ENCODE peak calls at places on chromosomes 1 and 21, in seven cellular contexts. W is ELR; M is NCI-H460; S is anterior cingulate cortex; X is mesendoderm; Y is naive thymus-derived CD4-positive, alpha-beta T cell; H is stimulated activated CD4-positive, alpha-beta T cell treated with anti-CD3 and anti-CD28 coated beads, Interleukin-2, amount 100 ng/mL, for 48 hours. Z is an unnamed sample.

GRCh38 chr1:224828691-224829090 is 100.8 kb upstream of the DNAH14 start:
- DNase-seq in X (no peak), Y (no peak), H (no peak), W (peak), M (no peak), S (no peak), Z (no peak)

GRCh38 chr1:20069932-20070331 is at the start of gene PLA2G5:
- DNase-seq in S (peak), H (no peak), M (no peak), X (peak), W (no peak), Y (no peak), Z (no peak)

GRCh38 chr1:17005365-17005740 is 6.4 kb downstream of the ATP13A2 start:
- DNase-seq in S (no peak), X (no peak), W (no peak), H (no peak), Y (no peak), M (no peak), Z (no peak)

GRCh38 chr21:44736291-44737004 is 25.1 kb upstream of the TSPEAR start:
- DNase-seq in M (peak), S (no peak), H (no peak), Y (no peak), X (no peak), W (no peak), Z (peak)

GRCh38 chr1:34591751-34592629 is 162.9 kb upstream of the GJB5 start:
- DNase-seq in M (no peak), H (no peak), X (no peak), Y (no peak), S (no peak), W (peak), Z (no peak)

GRCh38 chr1:77430966-77431735 is 149.3 kb downstream of the AK5 start:
- DNase-seq in H (no peak), X (peak), Y (peak), W (no peak), M (no peak), S (no peak), Z (no peak)

GRCh38 chr1:229843627-229844238 is 217.7 kb downstream of the URB2 start:
- DNase-seq in Y (no peak), W (peak), X (no peak), S (no peak), M (peak), H (no peak), Z (no peak)

GRCh38 chr1:77126309-77126708 is 92.9 kb downstream of the PIGK start:
- DNase-seq in M (peak), S (peak), X (peak), W (peak), Y (peak), H (no peak), Z (peak)

GRCh38 chr1:41608242-41608641 is 123.8 kb upstream of the EDN2 start:
- DNase-seq in W (no peak), Y (no peak), X (no peak), M (no peak), H (no peak), S (no peak), Z (no peak)

GRCh38 chr1:67053785-67054759 is at the start of gene SLC35D1:
- DNase-seq in S (peak), W (peak), M (no peak), Y (peak), H (peak), X (peak), Z (peak)

GRCh38 chr21:35461700-35462099 is 412.6 kb upstream of the RUNX1 start:
- DNase-seq in M (no peak), S (no peak), W (no peak), Y (no peak), X (no peak), H (no peak), Z (no peak)

GRCh38 chr1:27000817-27001460 is 7.4 kb downstream of the TRNP1 start:
- DNase-seq in H (no peak), M (no peak), W (peak), Y (no peak), S (no peak), X (peak), Z (no peak)

GRCh38 chr21:41552254-41552653 is 44.3 kb upstream of the TMPRSS2 start:
- DNase-seq in X (no peak), Y (no peak), M (no peak), H (no peak), S (no peak), W (no peak), Z (no peak)

GRCh38 chr1:30444850-30445249 is 278.5 kb downstream of the MATN1 start:
- DNase-seq in S (no peak), H (no peak), M (no peak), Y (no peak), W (no peak), X (no peak), Z (peak)

GRCh38 chr1:25183126-25183980 is 48.9 kb downstream of the SYF2 start:
- DNase-seq in S (no peak), M (no peak), X (no peak), H (no peak), W (no peak), Y (no peak), Z (no peak)

GRCh38 chr1:241837901-241838300 is 10.1 kb upstream of the EXO1 start:
- DNase-seq in Y (no peak), X (peak), W (peak), H (no peak), S (no peak), M (peak), Z (no peak)

GRCh38 chr21:33539612-33540011 is 2.3 kb downstream of the GART start:
- DNase-seq in Y (no peak), S (no peak), M (no peak), W (peak), X (no peak), H (no peak), Z (no peak)

GRCh38 chr1:65149391-65149729 is 1.4 kb downstream of the AK4 start:
- DNase-seq in S (no peak), W (peak), M (no peak), H (no peak), X (peak), Y (no peak), Z (no peak)

GRCh38 chr1:15170071-15170470 is 16.5 kb downstream of the TMEM51 start:
- DNase-seq in X (no peak), S (no peak), Y (no peak), H (no peak), M (no peak), W (no peak), Z (no peak)

GRCh38 chr21:39079617-39080016 is 103.6 kb downstream of the PSMG1 start:
- DNase-seq in X (no peak), M (no peak), H (no peak), Y (no peak), S (peak), W (no peak), Z (no peak)

GRCh38 chr21:42158846-42159245 is 60.1 kb upstream of the ABCG1 start:
- DNase-seq in H (no peak), W (no peak), X (no peak), Y (no peak), S (no peak), M (no peak), Z (peak)

GRCh38 chr1:198771562-198772153 is 132.8 kb downstream of the PTPRC start:
- DNase-seq in W (peak), Y (no peak), M (peak), H (no peak), S (no peak), X (peak), Z (peak)

GRCh38 chr1:67214420-67215174 is 48.3 kb downstream of the IL23R start:
- DNase-seq in H (peak), S (no peak), Y (peak), M (no peak), W (peak), X (peak), Z (no peak)

Z was measured in D341Med.